ENCODE peak calls at places on chromosomes 13 and 19, in seven cellular contexts. V, X, F, Z, U, A and O are unnamed samples.

GRCh38 chr19:11204943-11205349 is 7.6 kb upstream of the KANK2 start:
- DNase-seq in A (no peak), V (no peak), U (no peak), F (no peak), X (no peak), Z (no peak), O (no peak)

GRCh38 chr19:55668603-55669348 is 6.2 kb upstream of the EPN1 start:
- DNase-seq in A (no peak), F (no peak), Z (no peak), U (peak; percentile 77), X (no peak), V (no peak), O (no peak)

GRCh38 chr13:102580552-102581169 is 16.1 kb upstream of the TPP2 start:
- DNase-seq in X (no peak), F (no peak), V (peak; percentile 66), U (no peak), A (peak; percentile 30), Z (peak; percentile 55), O (no peak)

GRCh38 chr19:378706-379105 is 30.2 kb downstream of the C2CD4C start:
- DNase-seq in A (no peak), V (no peak), Z (no peak), U (no peak), X (no peak), F (peak; percentile 33), O (no peak)

GRCh38 chr13:98937911-98938381 is 39.9 kb downstream of the DOCK9 start:
- DNase-seq in Z (no peak), A (peak; percentile 75), U (no peak), V (peak; percentile 33), F (no peak), X (no peak), O (no peak)

GRCh38 chr13:38602261-38602660 is 84.6 kb upstream of the FREM2 start:
- DNase-seq in X (no peak), F (no peak), V (no peak), U (no peak), Z (no peak), A (peak; percentile 16), O (no peak)

GRCh38 chr13:106963151-106963550 is 395.2 kb upstream of the ARGLU1 start:
- DNase-seq in A (no peak), U (no peak), Z (no peak), X (no peak), V (no peak), F (no peak), O (no peak)

GRCh38 chr13:50810998-50811397 is 32.5 kb downstream of the DLEU7 start:
- DNase-seq in A (no peak), U (no peak), V (no peak), Z (no peak), F (no peak), X (no peak), O (no peak)

GRCh38 chr19:918481-919156 is 1.5 kb downstream of the KISS1R start:
- DNase-seq in X (no peak), U (no peak), A (no peak), F (no peak), Z (no peak), V (peak; percentile 56), O (no peak)

GRCh38 chr19:58466760-58467589 is at the start of gene ZNF324:
- DNase-seq in Z (peak; percentile 99), X (peak; percentile 93), V (peak; percentile 100), A (peak; percentile 87), F (peak; percentile 99), U (peak; percentile 99), O (peak; percentile 99)

GRCh38 chr19:1651548-1652394 is 644 bp downstream of the TCF3 start:
- DNase-seq in X (no peak), V (peak; percentile 60), Z (peak; percentile 47), A (no peak), U (peak; percentile 84), F (no peak), O (peak; percentile 41)

GRCh38 chr19:1401138-1401888 is at the start of gene GAMT:
- DNase-seq in U (peak; percentile 83), A (no peak), F (no peak), Z (no peak), V (peak; percentile 75), X (peak; percentile 23), O (peak; percentile 55)

GRCh38 chr19:45402469-45403070 is 2.3 kb downstream of the PPP1R13L start:
- DNase-seq in Z (peak; percentile 72), A (no peak), X (no peak), U (peak; percentile 87), V (peak; percentile 80), F (no peak), O (peak; percentile 62)

GRCh38 chr19:5137571-5138124 is 168.7 kb downstream of the KDM4B start:
- DNase-seq in V (peak; percentile 58), A (no peak), Z (no peak), X (no peak), F (no peak), U (peak; percentile 65), O (no peak)
- TF ChIP-seq CTCF in V (peak; percentile 24), A (no peak), Z (no peak), X (no peak), F (no peak), U (no peak), O (peak; percentile 21)

GRCh38 chr19:41811981-41812380 is 15.6 kb downstream of the CEACAM3 start:
- DNase-seq in A (no peak), Z (no peak), F (no peak), V (no peak), U (no peak), X (no peak), O (no peak)
- H3K9me3 ChIP-seq in A (no peaks in the 10 kb centered on the region), Z (no peaks in the 10 kb centered on the region), F (no peaks in the 10 kb centered on the region), V (no peaks in the 10 kb centered on the region), U (no peaks in the 10 kb centered on the region), X (no peaks in the 10 kb centered on the region), O (no peaks in the 10 kb centered on the region)

GRCh38 chr19:43719378-43719868 is 3.5 kb downstream of the IRGC start:
- DNase-seq in F (no peak), A (no peak), V (no peak), Z (no peak), X (no peak), U (no peak), O (no peak)

GRCh38 chr19:43720936-43721335 is 5.1 kb downstream of the IRGC start:
- DNase-seq in V (no peak), A (no peak), Z (no peak), F (no peak), U (no peak), X (no peak), O (no peak)

GRCh38 chr19:43719918-43720317 is 4.0 kb downstream of the IRGC start:
- DNase-seq in Z (no peak), A (no peak), V (no peak), F (no peak), X (no peak), U (no peak), O (no peak)

GRCh38 chr19:43721469-43722048 is 5.7 kb downstream of the IRGC start:
- DNase-seq in U (no peak), A (no peak), V (no peak), Z (no peak), X (no peak), F (no peak), O (no peak)

DNA sequence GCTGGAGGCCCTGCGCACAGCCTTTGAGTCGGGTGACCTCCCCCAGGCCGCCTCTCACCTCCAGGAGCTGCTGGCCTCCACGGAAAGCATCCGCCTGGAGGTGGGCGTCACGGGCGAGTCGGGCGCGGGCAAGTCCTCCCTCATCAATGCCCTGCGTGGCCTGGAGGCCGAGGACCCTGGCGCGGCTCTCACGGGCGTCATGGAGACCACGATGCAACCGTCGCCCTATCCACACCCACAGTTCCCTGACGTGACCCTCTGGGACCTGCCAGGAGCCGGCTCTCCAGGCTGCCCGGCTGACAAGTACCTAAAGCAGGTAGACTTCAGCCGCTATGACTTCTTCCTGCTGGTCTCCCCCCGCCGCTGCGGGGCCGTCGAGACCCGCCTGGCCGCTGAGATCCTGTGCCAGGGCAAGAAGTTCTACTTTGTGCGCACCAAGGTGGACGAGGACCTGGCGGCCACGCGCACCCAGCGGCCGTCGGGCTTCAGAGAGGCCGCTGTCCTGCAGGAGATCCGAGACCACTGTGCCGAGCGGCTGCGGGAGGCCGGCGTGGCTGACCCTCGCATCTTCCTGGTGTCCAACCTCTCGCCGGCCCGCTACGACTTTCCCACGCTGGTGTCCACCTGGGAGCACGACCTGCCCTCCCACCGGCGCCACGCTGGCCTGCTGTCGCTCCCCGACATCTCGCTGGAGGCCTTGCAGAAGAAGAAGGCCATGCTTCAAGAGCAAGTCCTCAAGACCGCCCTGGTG is 2.9 kb downstream of the IRGC start:
- DNase-seq in X (no peak), U (no peak), V (no peak), Z (no peak), A (no peak), F (no peak), O (no peak)
- H3K27ac ChIP-seq in X (no peak overlapping the region), U (no peak overlapping the region), V (no peak overlapping the region), Z (no peak overlapping the region), A (no peak overlapping the region), F (no peak overlapping the region), O (no peak overlapping the region)

GRCh38 chr13:79405831-79406596 is at the start of gene RBM26:
- DNase-seq in X (peak; percentile 90), U (peak; percentile 94), Z (peak; percentile 95), A (peak; percentile 82), F (peak; percentile 95), V (peak; percentile 94), O (peak; percentile 94)

GRCh38 chr13:79405501-79405830 is 589 bp downstream of the RBM26 start:
- DNase-seq in V (no peak), F (no peak), X (peak; percentile 8), Z (peak; percentile 40), A (no peak), U (no peak), O (no peak)

GRCh38 chr13:79404985-79405384 is 1.1 kb downstream of the RBM26 start:
- DNase-seq in V (no peak), Z (no peak), F (no peak), U (no peak), A (no peak), X (no peak), O (no peak)

GRCh38 chr13:79407349-79407979 is 1.4 kb upstream of the RBM26 start:
- DNase-seq in V (no peak), X (no peak), A (no peak), F (no peak), U (no peak), Z (no peak), O (no peak)

DNA sequence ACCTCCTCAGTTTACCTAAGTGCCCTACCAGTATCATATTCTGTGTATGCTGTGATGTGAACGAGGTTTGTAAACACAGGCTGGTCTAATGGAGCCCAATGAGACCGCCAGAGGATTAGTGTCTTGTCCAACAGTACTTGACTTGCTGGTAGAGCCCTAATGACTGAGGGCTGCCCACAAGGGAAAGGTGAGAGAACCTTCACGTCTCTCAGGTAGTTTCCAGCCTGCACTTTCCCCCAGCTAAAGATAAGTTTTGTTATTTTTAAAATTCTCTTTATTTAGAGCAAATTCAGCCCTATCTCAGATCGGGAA is 498 bp upstream of the RBM26 start:
- DNase-seq in V (no peak), X (no peak), A (no peak), Z (no peak), U (no peak), F (no peak), O (no peak)
- TF ChIP-seq CTCF in V (no peak), X (no peak), A (no peak), Z (no peak), U (no peak), F (no peak), O (no peak)

GRCh38 chr19:37779139-37780035 is at the start of gene ZNF573:
- DNase-seq in X (peak; percentile 73), V (peak; percentile 94), A (peak; percentile 87), Z (peak; percentile 93), F (peak; percentile 90), U (peak; percentile 88), O (peak; percentile 82)
- H3K9me3 ChIP-seq in X (no peaks in the 10 kb centered on the region), V (no peaks in the 10 kb centered on the region), A (peaks cover under 1% of the 10 kb centered on the region), Z (no peaks in the 10 kb centered on the region), F (peaks cover 13% of the 10 kb centered on the region), U (peaks cover 47% of the 10 kb centered on the region), O (peaks cover 15% of the 10 kb centered on the region)

GRCh38 chr19:49692102-49692599 is 1.2 kb downstream of the CPT1C start:
- DNase-seq in Z (no peak), U (no peak), A (no peak), F (no peak), X (no peak), V (no peak), O (no peak)
- H3K27ac ChIP-seq in Z (no peak overlapping the region), U (no peak overlapping the region), A (no peak overlapping the region), F (no peak overlapping the region), X (no peak overlapping the region), V (no peak overlapping the region), O (no peak overlapping the region)